ENCODE peak calls at places on chromosomes 13 and 19, in ten cellular contexts. I is Caco-2, Z is iPS DF 6.9, A is neuronal stem cell, L is H9, T is A549, W is heart left ventricle, C is cardiac muscle cell, Q is breast epithelium, N is heart right ventricle. F is an unnamed sample. For H3K4me1, the result is how much of the 10 kb centered on the place peaks cover.

GRCh38 chr19:16040642-16041041 is 35.7 kb upstream of the TPM4 start:
- DNase-seq in C (peak), Q (no peak), A (no peak), I (no peak), L (no peak), T (no peak), W (no peak), N (no peak), Z (no peak), F (no peak)

GRCh38 chr13:99796175-99796819 is 175.3 kb downstream of the ZIC5 start:
- DNase-seq in T (no peak), W (no peak), Z (peak), Q (no peak), L (peak), N (no peak), C (peak), A (peak), I (peak), F (peak)

GRCh38 chr13:40770934-40771618 is at the start of gene MRPS31:
- DNase-seq in N (peak), C (peak), Z (peak), A (peak), L (peak), I (peak), Q (peak), W (peak), T (peak), F (peak)

GRCh38 chr19:16876904-16877361 is 11.9 kb upstream of the F2RL3 start:
- DNase-seq in I (no peak), A (no peak), L (no peak), N (no peak), Z (no peak), C (peak), T (no peak), W (peak), Q (no peak), F (no peak)

GRCh38 chr13:101514695-101515275 is 62.3 kb downstream of the ITGBL1 start:
- DNase-seq in L (no peak), C (peak), N (peak), T (peak), Q (no peak), A (peak), Z (peak), W (no peak), I (peak), F (peak)

GRCh38 chr13:91745962-91746361 is 347.5 kb downstream of the GPC5 start:
- DNase-seq in L (no peak), T (no peak), Q (no peak), W (no peak), N (no peak), Z (no peak), A (no peak), C (no peak), I (no peak), F (no peak)

GRCh38 chr13:76387561-76387960 is 498.6 kb downstream of the KCTD12 start:
- DNase-seq in A (no peak), C (no peak), I (no peak), N (no peak), L (no peak), Z (no peak), W (no peak), Q (no peak), T (no peak), F (no peak)

GRCh38 chr13:45951724-45952123 is 100.2 kb upstream of the SIAH3 start:
- DNase-seq in W (no peak), Z (no peak), C (no peak), T (no peak), L (no peak), Q (no peak), I (no peak), N (no peak), A (no peak), F (no peak)

GRCh38 chr13:105334211-105334610 is 1201.3 kb downstream of the EFNB2 start:
- DNase-seq in I (no peak), Z (no peak), T (no peak), L (no peak), A (no peak), N (no peak), C (peak), Q (no peak), W (no peak), F (no peak)

GRCh38 chr19:1651548-1652394 is 644 bp downstream of the TCF3 start:
- DNase-seq in C (peak), N (no peak), T (peak), W (peak), A (peak), I (peak), Q (peak), L (no peak), Z (no peak), F (no peak)

GRCh38 chr19:10587022-10587838 is at the start of gene AP1M2:
- DNase-seq in T (no peak), C (no peak), L (peak), Q (no peak), I (peak), A (no peak), Z (no peak), W (no peak), N (no peak), F (peak)

GRCh38 chr13:97341135-97341534 is 92.8 kb upstream of the RAP2A start:
- DNase-seq in A (no peak), Q (no peak), N (no peak), W (no peak), C (no peak), Z (no peak), L (no peak), T (no peak), I (no peak), F (no peak)

DNA sequence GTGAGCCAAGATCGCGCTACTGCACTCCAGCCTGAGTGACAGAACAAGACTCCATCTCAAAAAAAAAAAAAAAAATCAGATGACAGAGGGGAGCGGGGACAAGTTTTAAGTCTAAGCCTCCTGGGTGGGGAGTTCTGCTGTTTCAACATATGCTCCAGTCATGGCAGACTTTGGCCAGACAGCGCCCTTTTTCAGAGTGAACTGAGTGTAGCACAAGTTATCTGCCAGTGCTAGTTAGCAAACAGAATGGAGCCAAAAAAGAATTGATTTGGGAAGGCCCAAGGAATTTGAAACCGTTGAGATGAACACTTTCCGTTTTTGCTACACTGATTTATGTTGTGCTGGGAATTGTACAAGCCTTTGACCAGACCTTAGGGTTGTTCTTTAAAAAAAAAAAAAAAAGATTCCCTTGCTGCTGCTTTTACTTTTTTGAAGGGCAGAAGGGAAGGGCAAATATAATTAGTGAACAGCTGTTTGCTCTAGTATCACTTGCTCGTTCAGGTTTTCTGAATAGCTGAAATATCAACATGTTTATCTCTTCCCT is 5.7 kb downstream of the ACTN4 start:
- DNase-seq in Z (no peak), N (no peak), L (no peak), I (peak), A (no peak), C (peak), Q (no peak), T (no peak), W (no peak), F (no peak)
- H3K4me1 ChIP-seq in Z (under half), N (half or more), L (under half), I (half or more), A (under half), C (half or more), Q (half or more), T (half or more), W (half or more), F (under half)

GRCh38 chr13:49561064-49561410 is 24.3 kb downstream of the RCBTB1 start:
- DNase-seq in Q (no peak), W (peak), Z (no peak), L (no peak), A (no peak), T (no peak), I (peak), C (peak), N (peak), F (no peak)
- H3K4me1 ChIP-seq in Q (under half), W (under half), Z (under half), L (under half), A (under half), T (under half), I (under half), C (under half), N (under half), F (under half)

GRCh38 chr13:109785892-109786450 is 412 bp downstream of the IRS2 start:
- DNase-seq in T (no peak), I (no peak), Z (no peak), A (no peak), W (no peak), N (no peak), Q (no peak), L (no peak), C (peak), F (no peak)
- H3K4me1 ChIP-seq in T (under half), I (under half), Z (under half), A (under half), W (under half), N (half or more), Q (under half), L (under half), C (under half), F (under half)

GRCh38 chr13:110554227-110554836 is 7.2 kb downstream of the RAB20 start:
- DNase-seq in W (no peak), I (no peak), A (no peak), C (no peak), L (no peak), Q (no peak), N (no peak), T (no peak), Z (no peak), F (no peak)
- H3K4me1 ChIP-seq in W (under half), I (under half), A (under half), C (under half), L (under half), Q (under half), N (under half), T (under half), Z (under half), F (under half)

DNA sequence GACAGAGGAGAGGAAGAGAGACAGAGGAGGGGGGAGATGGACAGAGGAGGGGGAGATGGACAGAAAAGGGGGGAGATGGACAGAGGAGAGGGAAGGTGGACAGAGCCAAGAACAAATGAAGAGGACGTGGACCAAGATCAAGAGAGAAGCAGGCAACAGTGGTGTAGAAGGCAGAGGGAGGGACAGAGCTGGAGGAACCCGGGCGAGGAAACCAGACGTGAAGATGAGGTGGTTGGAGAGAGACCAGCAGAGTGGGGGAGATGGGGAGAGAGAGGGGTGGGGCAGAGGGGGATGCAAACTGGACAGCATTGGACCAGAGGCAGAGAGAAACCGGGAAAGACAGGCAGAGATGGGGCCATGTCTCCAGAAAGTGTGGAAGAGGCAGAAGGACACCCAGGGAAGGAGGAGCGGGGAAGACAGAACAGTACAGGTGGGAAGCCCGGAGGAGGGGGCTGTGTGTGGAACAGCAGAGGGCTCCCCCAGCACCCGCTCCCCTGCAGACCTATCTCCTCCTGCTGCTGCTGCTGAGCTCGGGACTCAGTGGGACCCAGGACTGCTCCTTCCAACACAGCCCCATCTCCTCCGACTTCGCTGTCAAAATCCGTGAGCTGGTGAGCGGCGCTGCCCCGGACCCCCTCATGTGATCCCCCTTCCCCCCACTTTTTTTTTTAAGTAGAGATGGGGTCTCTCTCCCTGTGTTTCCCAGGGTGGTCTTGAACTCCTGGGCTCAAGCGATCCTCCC is 1.3 kb downstream of the FLT3LG start:
- DNase-seq in N (no peak), Z (no peak), A (no peak), T (no peak), C (no peak), I (no peak), Q (no peak), L (peak), W (no peak), F (no peak)
- H3K4me1 ChIP-seq in N (under half), Z (under half), A (under half), T (under half), C (under half), I (under half), Q (under half), L (under half), W (under half), F (under half)